ENCODE peak calls at places on chromosomes 11 and 22, in four cellular contexts. One of them, this sample, is unnamed. For H3K4me1, the result is how much of the 10 kb centered on the place peaks cover.

GRCh38 chr11:13335319-13335718 is 57.7 kb downstream of the BMAL1 start:
- DNase-seq in HepG2: peak
- DNase-seq in GM12878: no peak
- DNase-seq in H1: peak
- DNase-seq in this sample: peak

GRCh38 chr11:134736251-134737072 is 324.4 kb upstream of the B3GAT1 start:
- DNase-seq in HepG2: no peak
- DNase-seq in GM12878: no peak
- DNase-seq in H1: no peak
- DNase-seq in this sample: no peak

GRCh38 chr11:113994077-113994954 is 19.4 kb downstream of the HTR3A start:
- DNase-seq in HepG2: no peak
- DNase-seq in GM12878: no peak
- DNase-seq in H1: peak
- DNase-seq in this sample: no peak

GRCh38 chr11:28616566-28616965 is 508.4 kb downstream of the METTL15 start:
- DNase-seq in HepG2: no peak
- DNase-seq in GM12878: no peak
- DNase-seq in H1: no peak
- DNase-seq in this sample: no peak

GRCh38 chr11:125057370-125058060 is 5.6 kb upstream of the SLC37A2 start:
- DNase-seq in HepG2: no peak
- DNase-seq in GM12878: no peak
- DNase-seq in H1: no peak
- DNase-seq in this sample: no peak

GRCh38 chr11:124277207-124277606 is 21.0 kb downstream of the OR8G5 start:
- DNase-seq in HepG2: no peak
- DNase-seq in GM12878: no peak
- DNase-seq in H1: no peak
- DNase-seq in this sample: no peak

GRCh38 chr22:29359469-29359868 is 28.9 kb downstream of the AP1B1 start:
- DNase-seq in HepG2: peak
- DNase-seq in GM12878: no peak
- DNase-seq in H1: peak
- DNase-seq in this sample: no peak

GRCh38 chr22:20324139-20324516 is 4.3 kb upstream of the DGCR6L start:
- DNase-seq in HepG2: peak
- DNase-seq in GM12878: no peak
- DNase-seq in H1: no peak
- DNase-seq in this sample: no peak

GRCh38 chr11:126790550-126790981 is 210.0 kb downstream of the KIRREL3 start:
- DNase-seq in HepG2: no peak
- DNase-seq in GM12878: no peak
- DNase-seq in H1: no peak
- DNase-seq in this sample: no peak

GRCh38 chr11:66739983-66740382 is 11.0 kb upstream of the SPTBN2 start:
- DNase-seq in HepG2: no peak
- DNase-seq in GM12878: no peak
- DNase-seq in H1: no peak
- DNase-seq in this sample: no peak

GRCh38 chr22:50201191-50202129 is 649 bp downstream of the SELENOO start:
- DNase-seq in HepG2: peak
- DNase-seq in GM12878: no peak
- DNase-seq in H1: no peak
- DNase-seq in this sample: no peak

GRCh38 chr11:111469200-111469599 is 43.0 kb downstream of the BTG4 start:
- DNase-seq in HepG2: no peak
- DNase-seq in GM12878: no peak
- DNase-seq in H1: no peak
- DNase-seq in this sample: no peak

GRCh38 chr22:44901301-44901700 is 108.5 kb downstream of the PHF21B start:
- DNase-seq in HepG2: no peak
- DNase-seq in GM12878: no peak
- DNase-seq in H1: no peak
- DNase-seq in this sample: no peak

GRCh38 chr22:44312766-44313165 is at the start of gene SHISAL1:
- DNase-seq in HepG2: no peak
- DNase-seq in GM12878: no peak
- DNase-seq in H1: no peak
- DNase-seq in this sample: no peak

GRCh38 chr22:40334060-40334459 is 12.2 kb upstream of the ADSL start:
- DNase-seq in HepG2: no peak
- DNase-seq in GM12878: no peak
- DNase-seq in H1: no peak
- DNase-seq in this sample: no peak

GRCh38 chr11:78397398-78397797 is 20.2 kb downstream of the GAB2 start:
- DNase-seq in HepG2: no peak
- DNase-seq in GM12878: peak
- DNase-seq in H1: no peak
- DNase-seq in this sample: no peak

GRCh38 chr11:120744016-120744994 is 232.8 kb downstream of the GRIK4 start:
- DNase-seq in HepG2: no peak
- DNase-seq in GM12878: no peak
- DNase-seq in H1: no peak
- DNase-seq in this sample: no peak

GRCh38 chr22:22938672-22939536 is 51.3 kb downstream of the IGLL5 start:
- DNase-seq in HepG2: no peak
- DNase-seq in GM12878: no peak
- DNase-seq in H1: no peak
- DNase-seq in this sample: no peak

GRCh38 chr22:22941831-22942510 is 54.4 kb downstream of the IGLL5 start:
- DNase-seq in HepG2: no peak
- DNase-seq in GM12878: no peak
- DNase-seq in H1: peak
- DNase-seq in this sample: no peak

GRCh38 chr22:22940961-22941605 is 53.5 kb downstream of the IGLL5 start:
- DNase-seq in HepG2: no peak
- DNase-seq in GM12878: no peak
- DNase-seq in H1: peak
- DNase-seq in this sample: no peak

GRCh38 chr22:22937894-22938480 is 50.4 kb downstream of the IGLL5 start:
- DNase-seq in HepG2: no peak
- DNase-seq in GM12878: no peak
- DNase-seq in H1: no peak
- DNase-seq in this sample: no peak

DNA sequence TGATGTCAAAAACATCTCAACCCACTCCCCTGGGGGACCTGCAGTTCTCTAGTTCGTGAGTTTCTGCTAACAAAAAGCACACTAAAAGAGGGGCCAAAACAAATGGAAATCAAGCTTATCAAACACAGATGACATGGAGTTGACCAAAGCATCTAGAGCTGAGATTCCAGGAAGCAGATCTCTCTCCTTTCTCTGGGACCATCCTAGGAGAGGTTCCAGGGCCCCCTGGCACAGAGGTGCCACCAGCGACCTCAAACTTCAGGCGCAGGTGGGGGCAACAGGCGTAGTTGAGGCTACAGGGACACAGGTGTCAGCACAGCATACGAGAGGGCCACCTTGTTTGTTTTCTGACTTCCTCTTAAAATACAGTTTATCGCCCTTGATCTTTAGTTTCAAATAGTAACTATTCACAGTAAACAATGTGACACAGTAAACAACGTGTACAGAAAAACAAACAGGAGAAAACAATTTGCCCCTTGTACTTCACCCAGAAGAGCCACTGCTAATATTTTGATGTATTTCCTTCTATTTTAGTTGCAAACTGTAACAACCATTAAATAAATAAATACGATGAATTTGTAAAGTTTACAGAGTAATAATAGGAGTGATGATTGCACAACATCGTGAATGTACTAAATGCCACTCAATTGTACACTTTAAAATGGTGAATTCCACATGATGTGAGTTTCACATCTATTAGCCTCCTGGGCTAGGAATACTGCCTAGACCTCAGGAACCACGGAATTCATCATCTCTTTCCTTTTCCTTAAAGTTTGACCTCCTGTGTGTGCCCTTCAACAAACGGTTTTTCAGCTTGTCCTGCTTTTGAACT is 52.1 kb downstream of the IGLL5 start:
- DNase-seq in HepG2: no peak
- DNase-seq in GM12878: no peak
- DNase-seq in H1: no peak
- DNase-seq in this sample: no peak
- H3K4me1 ChIP-seq in HepG2: under half
- H3K4me1 ChIP-seq in GM12878: half or more
- H3K4me1 ChIP-seq in H1: under half
- H3K4me1 ChIP-seq in this sample: under half

DNA sequence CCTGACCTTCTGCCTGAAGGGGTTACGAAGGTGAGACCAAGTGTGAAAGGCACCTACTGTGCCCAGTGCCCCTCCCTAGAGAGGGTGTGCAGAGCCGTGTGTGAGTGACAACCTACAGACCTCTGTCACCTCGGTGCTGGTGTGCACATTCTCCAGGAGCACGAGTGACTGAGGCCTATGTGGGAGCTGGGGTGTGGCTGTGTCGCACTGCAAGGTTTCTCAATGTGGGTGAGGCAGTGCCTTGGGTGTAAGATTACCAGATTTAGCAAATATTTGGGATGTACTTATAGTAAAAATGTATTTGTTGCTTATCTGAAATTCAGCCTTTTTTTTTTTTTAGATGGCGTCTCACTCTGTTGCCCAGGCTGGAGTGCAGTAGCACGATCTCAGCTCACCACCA is 5.6 kb downstream of the STARD10 start:
- DNase-seq in HepG2: no peak
- DNase-seq in GM12878: no peak
- DNase-seq in H1: no peak
- DNase-seq in this sample: no peak
- TF ChIP-seq SUZ12 in HepG2: no peak
- TF ChIP-seq SUZ12 in GM12878: no peak
- TF ChIP-seq SUZ12 in H1: no peak
- TF ChIP-seq SUZ12 in this sample: no peak

DNA sequence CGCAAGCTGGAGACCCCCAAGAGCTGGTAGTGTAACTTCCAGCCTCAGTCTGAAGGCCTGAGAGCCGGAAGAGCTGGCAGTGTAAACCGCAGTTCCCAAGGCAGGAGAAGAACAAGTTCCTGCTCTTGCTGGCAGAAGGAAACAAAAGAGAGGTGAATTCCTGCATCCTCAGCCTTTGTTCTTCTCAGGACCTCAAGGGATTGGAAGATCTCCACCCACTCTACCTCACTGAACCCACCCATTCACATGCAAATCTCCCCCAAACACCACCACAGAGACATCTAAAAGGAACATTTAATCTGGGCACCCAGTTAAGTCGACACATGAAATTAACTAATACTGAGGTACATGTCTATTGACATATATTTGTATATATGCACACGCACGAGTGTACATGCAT is 1310.3 kb downstream of the TBC1D22A start:
- DNase-seq in HepG2: no peak
- DNase-seq in GM12878: no peak
- DNase-seq in H1: no peak
- DNase-seq in this sample: peak
- TF ChIP-seq ZNF274 in HepG2: no peak
- TF ChIP-seq ZNF274 in GM12878: no peak
- TF ChIP-seq ZNF274 in H1: no peak
- TF ChIP-seq ZNF274 in this sample: no peak

GRCh38 chr11:44003736-44004451 is 43.9 kb upstream of the ACCSL start:
- DNase-seq in HepG2: no peak
- DNase-seq in GM12878: no peak
- DNase-seq in H1: peak
- DNase-seq in this sample: no peak

GRCh38 chr11:44005956-44006355 is 41.8 kb upstream of the ACCSL start:
- DNase-seq in HepG2: no peak
- DNase-seq in GM12878: no peak
- DNase-seq in H1: peak
- DNase-seq in this sample: no peak

GRCh38 chr11:44002191-44003093 is 45.3 kb upstream of the ACCSL start:
- DNase-seq in HepG2: no peak
- DNase-seq in GM12878: no peak
- DNase-seq in H1: peak
- DNase-seq in this sample: no peak

GRCh38 chr11:44005076-44005800 is 42.5 kb upstream of the ACCSL start:
- DNase-seq in HepG2: no peak
- DNase-seq in GM12878: no peak
- DNase-seq in H1: peak
- DNase-seq in this sample: no peak

GRCh38 chr11:44004452-44004833 is 43.3 kb upstream of the ACCSL start:
- DNase-seq in HepG2: no peak
- DNase-seq in GM12878: no peak
- DNase-seq in H1: no peak
- DNase-seq in this sample: no peak
- H3K4me1 ChIP-seq in HepG2: under half
- H3K4me1 ChIP-seq in GM12878: under half
- H3K4me1 ChIP-seq in H1: under half
- H3K4me1 ChIP-seq in this sample: under half

GRCh38 chr11:94922675-94923347 is 50.5 kb downstream of the CWC15 start:
- DNase-seq in HepG2: no peak
- DNase-seq in GM12878: no peak
- DNase-seq in H1: no peak
- DNase-seq in this sample: no peak

GRCh38 chr11:94925422-94926270 is 47.7 kb downstream of the CWC15 start:
- DNase-seq in HepG2: no peak
- DNase-seq in GM12878: no peak
- DNase-seq in H1: no peak
- DNase-seq in this sample: no peak

GRCh38 chr11:94926698-94927237 is 46.6 kb downstream of the CWC15 start:
- DNase-seq in HepG2: no peak
- DNase-seq in GM12878: no peak
- DNase-seq in H1: no peak
- DNase-seq in this sample: peak

GRCh38 chr11:94926271-94926625 is 47.1 kb downstream of the CWC15 start:
- DNase-seq in HepG2: no peak
- DNase-seq in GM12878: no peak
- DNase-seq in H1: no peak
- DNase-seq in this sample: no peak

GRCh38 chr11:94924074-94925031 is 49.0 kb downstream of the CWC15 start:
- DNase-seq in HepG2: no peak
- DNase-seq in GM12878: no peak
- DNase-seq in H1: no peak
- DNase-seq in this sample: no peak
- TF ChIP-seq SUZ12 in HepG2: no peak
- TF ChIP-seq SUZ12 in GM12878: no peak
- TF ChIP-seq SUZ12 in H1: no peak
- TF ChIP-seq SUZ12 in this sample: no peak

GRCh38 chr11:15605094-15605493 is 490.4 kb downstream of the INSC start:
- DNase-seq in HepG2: no peak
- DNase-seq in GM12878: no peak
- DNase-seq in H1: no peak
- DNase-seq in this sample: no peak
- TF ChIP-seq ZNF274 in HepG2: no peak
- TF ChIP-seq ZNF274 in GM12878: no peak
- TF ChIP-seq ZNF274 in H1: no peak
- TF ChIP-seq ZNF274 in this sample: no peak

This sample was measured in NT2/D1.